ENCODE peak calls at places on chromosomes 2 and 18, in nine cellular contexts. One of them, this sample, is unnamed.
A peak's percentile ranks its signal among the peaks of the same experiment; 100 is the strongest.

GRCh38 chr2:172888704-172889103 is 153.1 kb downstream of the RAPGEF4 start:
- DNase-seq in NCI-H187 treated with DMSO at 0.1 percent for 48 hours: no peak
- DNase-seq in H7: no peak
- DNase-seq in GM12865: no peak
- DNase-seq in activated CD4-positive, alpha-beta T cell treated with anti-CD3 and anti-CD28 coated beads for 24 hours: no peak
- DNase-seq in hypothalamus: no peak
- DNase-seq in GM19239: no peak
- DNase-seq in stimulated activated CD4-positive, alpha-beta T cell treated with anti-CD3 and anti-CD28 coated beads, Interleukin-1b, Interleukin-23, amount 100 ng/mL, for 24 hours: no peak
- DNase-seq in HTR-8/SVneo: no peak
- DNase-seq in this sample: no peak

GRCh38 chr2:44740678-44741077 is 200.8 kb upstream of the SIX3 start:
- DNase-seq in NCI-H187 treated with DMSO at 0.1 percent for 48 hours: no peak
- DNase-seq in H7: no peak
- DNase-seq in GM12865: no peak
- DNase-seq in activated CD4-positive, alpha-beta T cell treated with anti-CD3 and anti-CD28 coated beads for 24 hours: no peak
- DNase-seq in hypothalamus: no peak
- DNase-seq in GM19239: no peak
- DNase-seq in stimulated activated CD4-positive, alpha-beta T cell treated with anti-CD3 and anti-CD28 coated beads, Interleukin-1b, Interleukin-23, amount 100 ng/mL, for 24 hours: no peak
- DNase-seq in HTR-8/SVneo: no peak
- DNase-seq in this sample: no peak

GRCh38 chr2:96767135-96767871 is 6.6 kb downstream of the CNNM4 start:
- DNase-seq in NCI-H187 treated with DMSO at 0.1 percent for 48 hours: no peak
- DNase-seq in H7: peak; percentile 6
- DNase-seq in GM12865: no peak
- DNase-seq in activated CD4-positive, alpha-beta T cell treated with anti-CD3 and anti-CD28 coated beads for 24 hours: no peak
- DNase-seq in hypothalamus: no peak
- DNase-seq in GM19239: no peak
- DNase-seq in stimulated activated CD4-positive, alpha-beta T cell treated with anti-CD3 and anti-CD28 coated beads, Interleukin-1b, Interleukin-23, amount 100 ng/mL, for 24 hours: no peak
- DNase-seq in HTR-8/SVneo: no peak
- DNase-seq in this sample: no peak

GRCh38 chr2:196927318-196928225 is 1.1 kb upstream of the PGAP1 start:
- DNase-seq in NCI-H187 treated with DMSO at 0.1 percent for 48 hours: no peak
- DNase-seq in H7: no peak
- DNase-seq in GM12865: peak; percentile 45
- DNase-seq in activated CD4-positive, alpha-beta T cell treated with anti-CD3 and anti-CD28 coated beads for 24 hours: peak; percentile 31
- DNase-seq in hypothalamus: no peak
- DNase-seq in GM19239: no peak
- DNase-seq in stimulated activated CD4-positive, alpha-beta T cell treated with anti-CD3 and anti-CD28 coated beads, Interleukin-1b, Interleukin-23, amount 100 ng/mL, for 24 hours: no peak
- DNase-seq in HTR-8/SVneo: no peak
- DNase-seq in this sample: no peak

GRCh38 chr2:142973160-142973821 is 95.8 kb downstream of the KYNU start:
- DNase-seq in NCI-H187 treated with DMSO at 0.1 percent for 48 hours: no peak
- DNase-seq in H7: no peak
- DNase-seq in GM12865: no peak
- DNase-seq in activated CD4-positive, alpha-beta T cell treated with anti-CD3 and anti-CD28 coated beads for 24 hours: no peak
- DNase-seq in hypothalamus: no peak
- DNase-seq in GM19239: no peak
- DNase-seq in stimulated activated CD4-positive, alpha-beta T cell treated with anti-CD3 and anti-CD28 coated beads, Interleukin-1b, Interleukin-23, amount 100 ng/mL, for 24 hours: no peak
- DNase-seq in HTR-8/SVneo: no peak
- DNase-seq in this sample: no peak

GRCh38 chr2:235494716-235495372 is 1.0 kb downstream of the AGAP1 start:
- DNase-seq in NCI-H187 treated with DMSO at 0.1 percent for 48 hours: no peak
- DNase-seq in H7: peak; percentile 79
- DNase-seq in GM12865: no peak
- DNase-seq in activated CD4-positive, alpha-beta T cell treated with anti-CD3 and anti-CD28 coated beads for 24 hours: no peak
- DNase-seq in hypothalamus: peak; percentile 15
- DNase-seq in GM19239: no peak
- DNase-seq in stimulated activated CD4-positive, alpha-beta T cell treated with anti-CD3 and anti-CD28 coated beads, Interleukin-1b, Interleukin-23, amount 100 ng/mL, for 24 hours: no peak
- DNase-seq in HTR-8/SVneo: no peak
- DNase-seq in this sample: no peak

GRCh38 chr2:168097431-168097830 is 150.0 kb downstream of the STK39 start:
- DNase-seq in NCI-H187 treated with DMSO at 0.1 percent for 48 hours: no peak
- DNase-seq in H7: no peak
- DNase-seq in GM12865: no peak
- DNase-seq in activated CD4-positive, alpha-beta T cell treated with anti-CD3 and anti-CD28 coated beads for 24 hours: no peak
- DNase-seq in hypothalamus: no peak
- DNase-seq in GM19239: no peak
- DNase-seq in stimulated activated CD4-positive, alpha-beta T cell treated with anti-CD3 and anti-CD28 coated beads, Interleukin-1b, Interleukin-23, amount 100 ng/mL, for 24 hours: no peak
- DNase-seq in HTR-8/SVneo: no peak
- DNase-seq in this sample: no peak

GRCh38 chr2:146321175-146321574 is 1523.7 kb upstream of the ACVR2A start:
- DNase-seq in NCI-H187 treated with DMSO at 0.1 percent for 48 hours: no peak
- DNase-seq in H7: no peak
- DNase-seq in GM12865: no peak
- DNase-seq in activated CD4-positive, alpha-beta T cell treated with anti-CD3 and anti-CD28 coated beads for 24 hours: no peak
- DNase-seq in hypothalamus: no peak
- DNase-seq in GM19239: no peak
- DNase-seq in stimulated activated CD4-positive, alpha-beta T cell treated with anti-CD3 and anti-CD28 coated beads, Interleukin-1b, Interleukin-23, amount 100 ng/mL, for 24 hours: no peak
- DNase-seq in HTR-8/SVneo: no peak
- DNase-seq in this sample: no peak

GRCh38 chr2:20623241-20623640 is 27.7 kb downstream of the HS1BP3 start:
- DNase-seq in NCI-H187 treated with DMSO at 0.1 percent for 48 hours: no peak
- DNase-seq in H7: no peak
- DNase-seq in GM12865: no peak
- DNase-seq in activated CD4-positive, alpha-beta T cell treated with anti-CD3 and anti-CD28 coated beads for 24 hours: no peak
- DNase-seq in hypothalamus: no peak
- DNase-seq in GM19239: no peak
- DNase-seq in stimulated activated CD4-positive, alpha-beta T cell treated with anti-CD3 and anti-CD28 coated beads, Interleukin-1b, Interleukin-23, amount 100 ng/mL, for 24 hours: no peak
- DNase-seq in HTR-8/SVneo: no peak
- DNase-seq in this sample: no peak

GRCh38 chr2:10141736-10142639 is 19.4 kb downstream of the RRM2 start:
- DNase-seq in NCI-H187 treated with DMSO at 0.1 percent for 48 hours: no peak
- DNase-seq in H7: peak; percentile 92
- DNase-seq in GM12865: no peak
- DNase-seq in activated CD4-positive, alpha-beta T cell treated with anti-CD3 and anti-CD28 coated beads for 24 hours: no peak
- DNase-seq in hypothalamus: no peak
- DNase-seq in GM19239: no peak
- DNase-seq in stimulated activated CD4-positive, alpha-beta T cell treated with anti-CD3 and anti-CD28 coated beads, Interleukin-1b, Interleukin-23, amount 100 ng/mL, for 24 hours: no peak
- DNase-seq in HTR-8/SVneo: no peak
- DNase-seq in this sample: no peak

GRCh38 chr2:46339200-46339599 is 42.0 kb downstream of the EPAS1 start:
- DNase-seq in NCI-H187 treated with DMSO at 0.1 percent for 48 hours: no peak
- DNase-seq in H7: no peak
- DNase-seq in GM12865: no peak
- DNase-seq in activated CD4-positive, alpha-beta T cell treated with anti-CD3 and anti-CD28 coated beads for 24 hours: no peak
- DNase-seq in hypothalamus: no peak
- DNase-seq in GM19239: no peak
- DNase-seq in stimulated activated CD4-positive, alpha-beta T cell treated with anti-CD3 and anti-CD28 coated beads, Interleukin-1b, Interleukin-23, amount 100 ng/mL, for 24 hours: no peak
- DNase-seq in HTR-8/SVneo: no peak
- DNase-seq in this sample: no peak

GRCh38 chr2:172864182-172864581 is 128.5 kb downstream of the RAPGEF4 start:
- DNase-seq in NCI-H187 treated with DMSO at 0.1 percent for 48 hours: no peak
- DNase-seq in H7: peak; percentile 42
- DNase-seq in GM12865: peak; percentile 68
- DNase-seq in activated CD4-positive, alpha-beta T cell treated with anti-CD3 and anti-CD28 coated beads for 24 hours: peak; percentile 25
- DNase-seq in hypothalamus: peak; percentile 38
- DNase-seq in GM19239: peak; percentile 19
- DNase-seq in stimulated activated CD4-positive, alpha-beta T cell treated with anti-CD3 and anti-CD28 coated beads, Interleukin-1b, Interleukin-23, amount 100 ng/mL, for 24 hours: no peak
- DNase-seq in HTR-8/SVneo: no peak
- DNase-seq in this sample: peak; percentile 36

GRCh38 chr2:9144617-9145016 is 62.0 kb upstream of the ASAP2 start:
- DNase-seq in NCI-H187 treated with DMSO at 0.1 percent for 48 hours: no peak
- DNase-seq in H7: no peak
- DNase-seq in GM12865: no peak
- DNase-seq in activated CD4-positive, alpha-beta T cell treated with anti-CD3 and anti-CD28 coated beads for 24 hours: no peak
- DNase-seq in hypothalamus: no peak
- DNase-seq in GM19239: no peak
- DNase-seq in stimulated activated CD4-positive, alpha-beta T cell treated with anti-CD3 and anti-CD28 coated beads, Interleukin-1b, Interleukin-23, amount 100 ng/mL, for 24 hours: no peak
- DNase-seq in HTR-8/SVneo: no peak
- DNase-seq in this sample: no peak

GRCh38 chr2:118387509-118387908 is 299.2 kb downstream of the INSIG2 start:
- DNase-seq in NCI-H187 treated with DMSO at 0.1 percent for 48 hours: no peak
- DNase-seq in H7: no peak
- DNase-seq in GM12865: no peak
- DNase-seq in activated CD4-positive, alpha-beta T cell treated with anti-CD3 and anti-CD28 coated beads for 24 hours: no peak
- DNase-seq in hypothalamus: no peak
- DNase-seq in GM19239: no peak
- DNase-seq in stimulated activated CD4-positive, alpha-beta T cell treated with anti-CD3 and anti-CD28 coated beads, Interleukin-1b, Interleukin-23, amount 100 ng/mL, for 24 hours: no peak
- DNase-seq in HTR-8/SVneo: no peak
- DNase-seq in this sample: no peak

GRCh38 chr2:230085201-230085600 is 16.5 kb upstream of the SLC16A14 start:
- DNase-seq in NCI-H187 treated with DMSO at 0.1 percent for 48 hours: no peak
- DNase-seq in H7: no peak
- DNase-seq in GM12865: no peak
- DNase-seq in activated CD4-positive, alpha-beta T cell treated with anti-CD3 and anti-CD28 coated beads for 24 hours: no peak
- DNase-seq in hypothalamus: no peak
- DNase-seq in GM19239: no peak
- DNase-seq in stimulated activated CD4-positive, alpha-beta T cell treated with anti-CD3 and anti-CD28 coated beads, Interleukin-1b, Interleukin-23, amount 100 ng/mL, for 24 hours: no peak
- DNase-seq in HTR-8/SVneo: no peak
- DNase-seq in this sample: no peak

GRCh38 chr2:42906557-42907380 is 114.4 kb upstream of the HAAO start:
- DNase-seq in NCI-H187 treated with DMSO at 0.1 percent for 48 hours: peak; percentile 36
- DNase-seq in H7: peak; percentile 78
- DNase-seq in GM12865: peak; percentile 12
- DNase-seq in activated CD4-positive, alpha-beta T cell treated with anti-CD3 and anti-CD28 coated beads for 24 hours: no peak
- DNase-seq in hypothalamus: peak; percentile 60
- DNase-seq in GM19239: no peak
- DNase-seq in stimulated activated CD4-positive, alpha-beta T cell treated with anti-CD3 and anti-CD28 coated beads, Interleukin-1b, Interleukin-23, amount 100 ng/mL, for 24 hours: no peak
- DNase-seq in HTR-8/SVneo: no peak
- DNase-seq in this sample: peak; percentile 21

GRCh38 chr2:13050764-13051163 is 334.0 kb downstream of the TRIB2 start:
- DNase-seq in NCI-H187 treated with DMSO at 0.1 percent for 48 hours: no peak
- DNase-seq in H7: no peak
- DNase-seq in GM12865: no peak
- DNase-seq in activated CD4-positive, alpha-beta T cell treated with anti-CD3 and anti-CD28 coated beads for 24 hours: no peak
- DNase-seq in hypothalamus: no peak
- DNase-seq in GM19239: no peak
- DNase-seq in stimulated activated CD4-positive, alpha-beta T cell treated with anti-CD3 and anti-CD28 coated beads, Interleukin-1b, Interleukin-23, amount 100 ng/mL, for 24 hours: no peak
- DNase-seq in HTR-8/SVneo: no peak
- DNase-seq in this sample: no peak

GRCh38 chr2:12293868-12294267 is 422.9 kb upstream of the TRIB2 start:
- DNase-seq in NCI-H187 treated with DMSO at 0.1 percent for 48 hours: no peak
- DNase-seq in H7: no peak
- DNase-seq in GM12865: peak; percentile 88
- DNase-seq in activated CD4-positive, alpha-beta T cell treated with anti-CD3 and anti-CD28 coated beads for 24 hours: no peak
- DNase-seq in hypothalamus: no peak
- DNase-seq in GM19239: no peak
- DNase-seq in stimulated activated CD4-positive, alpha-beta T cell treated with anti-CD3 and anti-CD28 coated beads, Interleukin-1b, Interleukin-23, amount 100 ng/mL, for 24 hours: no peak
- DNase-seq in HTR-8/SVneo: no peak
- DNase-seq in this sample: no peak

GRCh38 chr18:69935319-69936190 is 12.1 kb downstream of the CD226 start:
- DNase-seq in NCI-H187 treated with DMSO at 0.1 percent for 48 hours: no peak
- DNase-seq in H7: no peak
- DNase-seq in GM12865: peak; percentile 89
- DNase-seq in activated CD4-positive, alpha-beta T cell treated with anti-CD3 and anti-CD28 coated beads for 24 hours: peak; percentile 66
- DNase-seq in hypothalamus: no peak
- DNase-seq in GM19239: no peak
- DNase-seq in stimulated activated CD4-positive, alpha-beta T cell treated with anti-CD3 and anti-CD28 coated beads, Interleukin-1b, Interleukin-23, amount 100 ng/mL, for 24 hours: peak; percentile 39
- DNase-seq in HTR-8/SVneo: no peak
- DNase-seq in this sample: no peak

GRCh38 chr18:2536063-2536462 is 35.2 kb downstream of the METTL4 start:
- DNase-seq in NCI-H187 treated with DMSO at 0.1 percent for 48 hours: no peak
- DNase-seq in H7: no peak
- DNase-seq in GM12865: no peak
- DNase-seq in activated CD4-positive, alpha-beta T cell treated with anti-CD3 and anti-CD28 coated beads for 24 hours: no peak
- DNase-seq in hypothalamus: no peak
- DNase-seq in GM19239: no peak
- DNase-seq in stimulated activated CD4-positive, alpha-beta T cell treated with anti-CD3 and anti-CD28 coated beads, Interleukin-1b, Interleukin-23, amount 100 ng/mL, for 24 hours: no peak
- DNase-seq in HTR-8/SVneo: no peak
- DNase-seq in this sample: no peak

GRCh38 chr18:48707636-48708296 is 168.9 kb downstream of the CTIF start:
- DNase-seq in NCI-H187 treated with DMSO at 0.1 percent for 48 hours: no peak
- DNase-seq in H7: no peak
- DNase-seq in GM12865: no peak
- DNase-seq in activated CD4-positive, alpha-beta T cell treated with anti-CD3 and anti-CD28 coated beads for 24 hours: no peak
- DNase-seq in hypothalamus: no peak
- DNase-seq in GM19239: no peak
- DNase-seq in stimulated activated CD4-positive, alpha-beta T cell treated with anti-CD3 and anti-CD28 coated beads, Interleukin-1b, Interleukin-23, amount 100 ng/mL, for 24 hours: no peak
- DNase-seq in HTR-8/SVneo: no peak
- DNase-seq in this sample: no peak

GRCh38 chr2:239360008-239360407 is 40.8 kb downstream of the HDAC4 start:
- DNase-seq in NCI-H187 treated with DMSO at 0.1 percent for 48 hours: no peak
- DNase-seq in H7: no peak
- DNase-seq in GM12865: no peak
- DNase-seq in activated CD4-positive, alpha-beta T cell treated with anti-CD3 and anti-CD28 coated beads for 24 hours: no peak
- DNase-seq in hypothalamus: no peak
- DNase-seq in GM19239: no peak
- DNase-seq in stimulated activated CD4-positive, alpha-beta T cell treated with anti-CD3 and anti-CD28 coated beads, Interleukin-1b, Interleukin-23, amount 100 ng/mL, for 24 hours: no peak
- DNase-seq in HTR-8/SVneo: no peak
- DNase-seq in this sample: peak; percentile 11

GRCh38 chr18:13217971-13218375 is 587 bp upstream of the LDLRAD4 start:
- DNase-seq in NCI-H187 treated with DMSO at 0.1 percent for 48 hours: no peak
- DNase-seq in H7: no peak
- DNase-seq in GM12865: no peak
- DNase-seq in activated CD4-positive, alpha-beta T cell treated with anti-CD3 and anti-CD28 coated beads for 24 hours: no peak
- DNase-seq in hypothalamus: no peak
- DNase-seq in GM19239: no peak
- DNase-seq in stimulated activated CD4-positive, alpha-beta T cell treated with anti-CD3 and anti-CD28 coated beads, Interleukin-1b, Interleukin-23, amount 100 ng/mL, for 24 hours: no peak
- DNase-seq in HTR-8/SVneo: no peak
- DNase-seq in this sample: no peak

GRCh38 chr2:54310314-54310713 is 54.3 kb upstream of the TSPYL6 start:
- DNase-seq in NCI-H187 treated with DMSO at 0.1 percent for 48 hours: no peak
- DNase-seq in H7: no peak
- DNase-seq in GM12865: no peak
- DNase-seq in activated CD4-positive, alpha-beta T cell treated with anti-CD3 and anti-CD28 coated beads for 24 hours: no peak
- DNase-seq in hypothalamus: no peak
- DNase-seq in GM19239: no peak
- DNase-seq in stimulated activated CD4-positive, alpha-beta T cell treated with anti-CD3 and anti-CD28 coated beads, Interleukin-1b, Interleukin-23, amount 100 ng/mL, for 24 hours: no peak
- DNase-seq in HTR-8/SVneo: no peak
- DNase-seq in this sample: no peak

GRCh38 chr2:30915485-30915884 is 108.2 kb upstream of the CAPN13 start:
- DNase-seq in NCI-H187 treated with DMSO at 0.1 percent for 48 hours: no peak
- DNase-seq in H7: peak; percentile 74
- DNase-seq in GM12865: peak; percentile 21
- DNase-seq in activated CD4-positive, alpha-beta T cell treated with anti-CD3 and anti-CD28 coated beads for 24 hours: no peak
- DNase-seq in hypothalamus: no peak
- DNase-seq in GM19239: no peak
- DNase-seq in stimulated activated CD4-positive, alpha-beta T cell treated with anti-CD3 and anti-CD28 coated beads, Interleukin-1b, Interleukin-23, amount 100 ng/mL, for 24 hours: no peak
- DNase-seq in HTR-8/SVneo: no peak
- DNase-seq in this sample: no peak

GRCh38 chr18:44602380-44602779 is 78.3 kb upstream of the SETBP1 start:
- DNase-seq in NCI-H187 treated with DMSO at 0.1 percent for 48 hours: no peak
- DNase-seq in H7: no peak
- DNase-seq in GM12865: no peak
- DNase-seq in activated CD4-positive, alpha-beta T cell treated with anti-CD3 and anti-CD28 coated beads for 24 hours: no peak
- DNase-seq in hypothalamus: no peak
- DNase-seq in GM19239: no peak
- DNase-seq in stimulated activated CD4-positive, alpha-beta T cell treated with anti-CD3 and anti-CD28 coated beads, Interleukin-1b, Interleukin-23, amount 100 ng/mL, for 24 hours: no peak
- DNase-seq in HTR-8/SVneo: no peak
- DNase-seq in this sample: no peak

GRCh38 chr2:182228073-182228473 is 198.8 kb downstream of the PDE1A start:
- DNase-seq in NCI-H187 treated with DMSO at 0.1 percent for 48 hours: peak; percentile 92
- DNase-seq in H7: no peak
- DNase-seq in GM12865: no peak
- DNase-seq in activated CD4-positive, alpha-beta T cell treated with anti-CD3 and anti-CD28 coated beads for 24 hours: no peak
- DNase-seq in hypothalamus: no peak
- DNase-seq in GM19239: no peak
- DNase-seq in stimulated activated CD4-positive, alpha-beta T cell treated with anti-CD3 and anti-CD28 coated beads, Interleukin-1b, Interleukin-23, amount 100 ng/mL, for 24 hours: no peak
- DNase-seq in HTR-8/SVneo: no peak
- DNase-seq in this sample: no peak

GRCh38 chr18:54140641-54141040 is 83.8 kb downstream of the MBD2 start:
- DNase-seq in NCI-H187 treated with DMSO at 0.1 percent for 48 hours: no peak
- DNase-seq in H7: no peak
- DNase-seq in GM12865: no peak
- DNase-seq in activated CD4-positive, alpha-beta T cell treated with anti-CD3 and anti-CD28 coated beads for 24 hours: no peak
- DNase-seq in hypothalamus: no peak
- DNase-seq in GM19239: no peak
- DNase-seq in stimulated activated CD4-positive, alpha-beta T cell treated with anti-CD3 and anti-CD28 coated beads, Interleukin-1b, Interleukin-23, amount 100 ng/mL, for 24 hours: no peak
- DNase-seq in HTR-8/SVneo: no peak
- DNase-seq in this sample: no peak

GRCh38 chr18:58416704-58417683 is 211.9 kb downstream of the ALPK2 start:
- DNase-seq in NCI-H187 treated with DMSO at 0.1 percent for 48 hours: no peak
- DNase-seq in H7: no peak
- DNase-seq in GM12865: no peak
- DNase-seq in activated CD4-positive, alpha-beta T cell treated with anti-CD3 and anti-CD28 coated beads for 24 hours: no peak
- DNase-seq in hypothalamus: no peak
- DNase-seq in GM19239: no peak
- DNase-seq in stimulated activated CD4-positive, alpha-beta T cell treated with anti-CD3 and anti-CD28 coated beads, Interleukin-1b, Interleukin-23, amount 100 ng/mL, for 24 hours: no peak
- DNase-seq in HTR-8/SVneo: no peak
- DNase-seq in this sample: no peak

This sample was measured in omental fat pad.